ENCODE peak calls at places on chromosomes 16 and 17, in four cellular contexts. B, H, P and R are unnamed samples.

GRCh38 chr16:318628-319027 is 33.9 kb downstream of the AXIN1 start:
- DNase-seq in B (peak; percentile 82), H (peak; percentile 50), P (peak; percentile 37), R (peak; percentile 32)

GRCh38 chr17:30555942-30556341 is 78.7 kb downstream of the GOSR1 start:
- DNase-seq in B (no peak), H (no peak), P (no peak), R (no peak)

GRCh38 chr16:16982614-16983013 is 488.1 kb downstream of the XYLT1 start:
- DNase-seq in B (no peak), H (no peak), P (peak; percentile 13), R (no peak)

GRCh38 chr17:17725853-17726720 is 44.8 kb downstream of the RAI1 start:
- DNase-seq in B (no peak), H (no peak), P (no peak), R (no peak)

GRCh38 chr17:81419333-81419885 is 24.2 kb downstream of the BAHCC1 start:
- DNase-seq in B (no peak), H (peak; percentile 76), P (peak; percentile 46), R (no peak)

GRCh38 chr17:64315032-64315490 is 52.0 kb upstream of the TEX2 start:
- DNase-seq in B (no peak), H (no peak), P (no peak), R (no peak)

GRCh38 chr17:6482105-6482455 is 37.8 kb downstream of the PIMREG start:
- DNase-seq in B (no peak), H (no peak), P (no peak), R (no peak)

GRCh38 chr16:55144656-55145055 is 179.3 kb upstream of the IRX6 start:
- DNase-seq in B (no peak), H (no peak), P (no peak), R (no peak)

GRCh38 chr17:17412331-17412730 is 64.5 kb upstream of the MED9 start:
- DNase-seq in B (no peak), H (no peak), P (no peak), R (no peak)

GRCh38 chr16:9060225-9060624 is 31.2 kb upstream of the HAPSTR1 start:
- DNase-seq in B (no peak), H (no peak), P (no peak), R (no peak)

GRCh38 chr16:85789773-85790172 is 9.6 kb downstream of the EMC8 start:
- DNase-seq in B (no peak), H (no peak), P (no peak), R (no peak)

GRCh38 chr17:13398091-13398490 is 203.6 kb downstream of the HS3ST3A1 start:
- DNase-seq in B (no peak), H (no peak), P (no peak), R (no peak)

GRCh38 chr16:3980311-3981111 is 100.0 kb upstream of the CREBBP start:
- DNase-seq in B (no peak), H (no peak), P (no peak), R (no peak)

GRCh38 chr17:74430706-74431567 is 951 bp upstream of the GPRC5C start:
- DNase-seq in B (peak; percentile 77), H (peak; percentile 63), P (peak; percentile 68), R (peak; percentile 95)
- TF ChIP-seq ELF4 in B (no peak), H (no peak), P (no peak), R (peak; percentile 90)

GRCh38 chr17:42474270-42474669 is 15.6 kb downstream of the ATP6V0A1 start:
- DNase-seq in B (no peak), H (no peak), P (no peak), R (no peak)
- TF ChIP-seq ELF4 in B (no peak), H (no peak), P (no peak), R (no peak)

DNA sequence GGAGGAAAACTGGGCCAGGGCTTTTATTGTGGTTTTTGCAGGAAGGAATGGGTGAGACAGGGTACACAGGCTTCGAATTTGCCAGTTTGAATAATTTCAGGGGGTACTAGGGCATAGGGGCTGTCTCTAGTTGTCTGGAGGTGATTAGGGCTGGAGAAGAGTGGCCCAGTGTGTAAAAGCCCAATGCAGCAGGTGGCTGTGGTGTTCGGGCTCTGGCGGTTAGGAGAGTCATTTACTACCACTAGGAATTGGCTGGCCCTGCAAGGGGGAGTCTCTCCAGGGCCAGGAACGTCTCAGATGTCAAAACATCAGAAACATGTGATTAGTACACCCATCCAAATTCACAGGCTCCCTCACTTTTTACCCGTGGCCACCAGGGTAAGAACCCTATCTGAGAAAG is 50.3 kb downstream of the GINS3 start:
- DNase-seq in B (no peak), H (no peak), P (no peak), R (no peak)
- TF ChIP-seq ELF4 in B (no peak), H (no peak), P (no peak), R (no peak)

GRCh38 chr17:3535253-3535995 is 22.2 kb downstream of the TRPV3 start:
- DNase-seq in B (peak; percentile 81), H (peak; percentile 71), P (peak; percentile 30), R (no peak)
- TF ChIP-seq ELF4 in B (no peak), H (no peak), P (no peak), R (no peak)

GRCh38 chr16:14003119-14003570 is 68.0 kb upstream of the MRTFB start:
- DNase-seq in B (peak; percentile 69), H (peak; percentile 65), P (peak; percentile 57), R (no peak)

GRCh38 chr16:14002416-14002815 is 68.7 kb upstream of the MRTFB start:
- DNase-seq in B (no peak), H (no peak), P (no peak), R (no peak)

GRCh38 chr16:14005335-14005734 is 65.8 kb upstream of the MRTFB start:
- DNase-seq in B (no peak), H (no peak), P (no peak), R (no peak)

GRCh38 chr16:14004031-14004718 is 66.9 kb upstream of the MRTFB start:
- DNase-seq in B (no peak), H (no peak), P (no peak), R (no peak)

DNA sequence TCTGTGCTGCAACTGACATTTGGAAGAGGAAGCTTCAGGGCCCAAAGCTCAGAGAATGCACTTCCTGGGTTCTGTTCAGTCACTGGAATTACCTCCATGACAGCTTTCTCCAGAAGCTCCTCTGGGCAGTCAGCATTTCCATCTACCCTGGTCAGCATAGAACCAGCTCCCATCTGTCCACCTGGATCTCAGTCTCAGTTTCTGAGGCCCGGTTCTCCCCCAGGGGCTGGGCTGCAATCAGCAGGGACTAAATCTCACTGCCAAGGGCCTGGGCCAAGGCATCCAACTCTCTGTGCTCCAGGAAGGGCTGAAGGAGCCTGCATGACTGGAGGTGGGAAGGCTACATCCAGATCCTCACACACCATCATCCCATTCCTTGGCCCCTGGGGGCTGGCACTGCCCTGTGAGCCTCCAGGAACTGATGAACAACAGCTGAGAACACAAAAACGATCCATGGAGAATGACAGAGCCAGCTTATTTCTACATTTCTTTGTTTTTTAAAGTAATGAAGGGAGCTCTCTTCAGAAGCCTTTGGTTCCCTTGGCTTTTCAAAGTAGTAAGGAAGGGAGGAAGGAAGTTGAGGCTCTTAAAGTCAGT is 66.3 kb upstream of the MRTFB start:
- DNase-seq in B (no peak), H (no peak), P (no peak), R (no peak)
- TF ChIP-seq ELF4 in B (no peak), H (no peak), P (no peak), R (no peak)

GRCh38 chr16:29820271-29820701 is at the start of gene MVP:
- DNase-seq in B (no peak), H (no peak), P (peak; percentile 51), R (no peak)
- TF ChIP-seq ELF4 in B (no peak), H (no peak), P (no peak), R (no peak)

GRCh38 chr17:50517504-50518264 is 9.4 kb downstream of the MYCBPAP start:
- DNase-seq in B (no peak), H (no peak), P (no peak), R (peak; percentile 62)

GRCh38 chr17:50516980-50517379 is 8.7 kb downstream of the MYCBPAP start:
- DNase-seq in B (no peak), H (no peak), P (no peak), R (no peak)

GRCh38 chr17:50514388-50514787 is 6.1 kb downstream of the MYCBPAP start:
- DNase-seq in B (no peak), H (no peak), P (no peak), R (no peak)

GRCh38 chr17:50513501-50513900 is 5.3 kb downstream of the MYCBPAP start:
- DNase-seq in B (no peak), H (no peak), P (no peak), R (no peak)

GRCh38 chr17:50514936-50515702 is 6.9 kb downstream of the MYCBPAP start:
- DNase-seq in B (no peak), H (no peak), P (no peak), R (peak; percentile 60)
- TF ChIP-seq ELF4 in B (no peak), H (no peak), P (no peak), R (no peak)

GRCh38 chr17:77070888-77071279 is 69.9 kb upstream of the SEC14L1 start:
- DNase-seq in B (no peak), H (no peak), P (peak; percentile 69), R (no peak)

GRCh38 chr17:77072670-77073069 is 68.1 kb upstream of the SEC14L1 start:
- DNase-seq in B (no peak), H (no peak), P (peak; percentile 71), R (no peak)

GRCh38 chr17:77071925-77072490 is 68.8 kb upstream of the SEC14L1 start:
- DNase-seq in B (no peak), H (no peak), P (no peak), R (no peak)

GRCh38 chr17:77074681-77075080 is 66.1 kb upstream of the SEC14L1 start:
- DNase-seq in B (no peak), H (no peak), P (no peak), R (no peak)

DNA sequence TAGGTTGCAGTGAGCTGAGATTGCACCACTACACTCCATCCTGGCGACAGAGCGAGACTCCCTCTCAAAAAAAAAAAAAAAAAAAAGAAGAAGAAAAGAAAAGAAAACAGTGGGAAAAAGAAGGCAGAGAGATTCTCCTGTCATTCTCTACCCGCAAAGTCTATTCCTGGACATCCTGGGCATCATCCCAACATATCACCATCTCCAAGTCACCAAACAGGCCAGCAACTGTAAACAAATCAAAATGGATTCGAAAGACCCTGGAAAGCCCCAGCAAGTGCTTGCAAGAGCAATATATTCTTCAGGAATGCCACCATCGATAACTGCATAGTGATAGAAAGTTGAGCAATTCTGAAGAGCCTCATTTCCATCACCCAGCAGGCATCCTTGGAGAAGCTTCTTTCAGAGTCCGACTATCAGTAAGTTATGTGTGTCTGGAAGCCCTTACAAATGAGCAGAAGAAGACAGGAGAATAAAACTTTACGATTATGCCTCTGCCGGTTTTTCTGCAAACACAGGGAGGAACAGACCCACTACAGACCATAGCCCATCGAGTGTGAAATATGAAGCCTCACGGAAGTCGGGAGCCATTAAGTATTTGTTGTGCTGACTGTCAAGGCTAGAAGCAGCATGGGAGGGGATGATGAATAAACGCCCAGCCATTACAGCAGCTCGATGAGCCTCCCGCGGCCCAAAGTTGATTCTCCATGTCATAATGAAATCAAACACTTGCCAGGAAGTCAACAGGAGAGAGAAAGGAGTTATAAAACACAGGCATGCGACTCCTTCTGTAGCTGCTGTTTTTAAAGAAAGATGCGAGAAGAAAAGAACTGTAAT is 64.5 kb upstream of the SEC14L1 start:
- DNase-seq in B (no peak), H (no peak), P (no peak), R (no peak)
- TF ChIP-seq ELF4 in B (no peak), H (no peak), P (no peak), R (no peak)